ENCODE peak calls at places on chromosomes 3 and 15, in four cellular contexts. One of them, this sample, is unnamed.

GRCh38 chr3:71453319-71453718 is 130.2 kb downstream of the FOXP1 start:
- DNase-seq in fibroblast of pulmonary artery: no peak
- DNase-seq in LNCaP clone FGC: no peak
- DNase-seq in H9: no peak
- DNase-seq in this sample: no peak

GRCh38 chr15:92949604-92950249 is 49.6 kb downstream of the CHD2 start:
- DNase-seq in H9: peak
- DNase-seq in fibroblast of pulmonary artery: no peak
- DNase-seq in LNCaP clone FGC: no peak
- DNase-seq in this sample: no peak

GRCh38 chr15:45200799-45201556 is 13.2 kb upstream of the SHF start:
- DNase-seq in fibroblast of pulmonary artery: peak
- DNase-seq in LNCaP clone FGC: peak
- DNase-seq in H9: peak
- DNase-seq in this sample: peak

GRCh38 chr15:27956285-27956684 is 142.8 kb downstream of the OCA2 start:
- DNase-seq in fibroblast of pulmonary artery: no peak
- DNase-seq in H9: no peak
- DNase-seq in LNCaP clone FGC: peak
- DNase-seq in this sample: no peak

GRCh38 chr3:127195417-127195816 is 2.5 kb downstream of the PRR23E start:
- DNase-seq in LNCaP clone FGC: no peak
- DNase-seq in H9: no peak
- DNase-seq in fibroblast of pulmonary artery: no peak
- DNase-seq in this sample: no peak

GRCh38 chr3:49265987-49266386 is 11.0 kb downstream of the C3orf62 start:
- DNase-seq in fibroblast of pulmonary artery: no peak
- DNase-seq in LNCaP clone FGC: no peak
- DNase-seq in H9: no peak
- DNase-seq in this sample: no peak

GRCh38 chr15:64651573-64652260 is 123.7 kb downstream of the RBPMS2 start:
- DNase-seq in fibroblast of pulmonary artery: no peak
- DNase-seq in LNCaP clone FGC: peak
- DNase-seq in H9: peak
- DNase-seq in this sample: no peak

GRCh38 chr3:59839810-59840515 is 790.1 kb upstream of the CFAP20DC start:
- DNase-seq in fibroblast of pulmonary artery: no peak
- DNase-seq in LNCaP clone FGC: no peak
- DNase-seq in H9: no peak
- DNase-seq in this sample: no peak

GRCh38 chr15:98005659-98006058 is 45.2 kb downstream of the ARRDC4 start:
- DNase-seq in H9: no peak
- DNase-seq in LNCaP clone FGC: no peak
- DNase-seq in fibroblast of pulmonary artery: no peak
- DNase-seq in this sample: no peak

GRCh38 chr15:74543043-74543422 is 2.0 kb downstream of the ARID3B start:
- DNase-seq in LNCaP clone FGC: no peak
- DNase-seq in fibroblast of pulmonary artery: no peak
- DNase-seq in H9: no peak
- DNase-seq in this sample: no peak

GRCh38 chr15:74542192-74543042 is 1.4 kb downstream of the ARID3B start:
- DNase-seq in H9: no peak
- DNase-seq in LNCaP clone FGC: no peak
- DNase-seq in fibroblast of pulmonary artery: no peak
- DNase-seq in this sample: no peak

GRCh38 chr15:74540761-74541493 is at the start of gene ARID3B:
- DNase-seq in LNCaP clone FGC: peak
- DNase-seq in fibroblast of pulmonary artery: peak
- DNase-seq in H9: peak
- DNase-seq in this sample: peak

GRCh38 chr15:74540135-74540760 is 772 bp upstream of the ARID3B start:
- DNase-seq in LNCaP clone FGC: no peak
- DNase-seq in H9: no peak
- DNase-seq in fibroblast of pulmonary artery: no peak
- DNase-seq in this sample: no peak

GRCh38 chr15:74541494-74542191 is 623 bp downstream of the ARID3B start:
- DNase-seq in fibroblast of pulmonary artery: peak
- DNase-seq in LNCaP clone FGC: no peak
- DNase-seq in H9: peak
- DNase-seq in this sample: peak
- TF ChIP-seq CTCF in fibroblast of pulmonary artery: no peak
- TF ChIP-seq CTCF in LNCaP clone FGC: no peak
- TF ChIP-seq CTCF in H9: no peak
- TF ChIP-seq CTCF in this sample: no peak

GRCh38 chr3:38689774-38690173 is 40.3 kb upstream of the SCN5A start:
- DNase-seq in H9: no peak
- DNase-seq in fibroblast of pulmonary artery: peak
- DNase-seq in LNCaP clone FGC: no peak
- DNase-seq in this sample: no peak
- TF ChIP-seq CTCF in H9: no peak
- TF ChIP-seq CTCF in fibroblast of pulmonary artery: no peak
- TF ChIP-seq CTCF in LNCaP clone FGC: no peak
- TF ChIP-seq CTCF in this sample: no peak

GRCh38 chr3:143979813-143980212 is 8.2 kb downstream of the DIPK2A start:
- DNase-seq in H9: no peak
- DNase-seq in fibroblast of pulmonary artery: peak
- DNase-seq in LNCaP clone FGC: no peak
- DNase-seq in this sample: no peak

GRCh38 chr3:143975549-143976152 is 4.0 kb downstream of the DIPK2A start:
- DNase-seq in LNCaP clone FGC: no peak
- DNase-seq in fibroblast of pulmonary artery: peak
- DNase-seq in H9: no peak
- DNase-seq in this sample: no peak

GRCh38 chr3:143977326-143978262 is 6.0 kb downstream of the DIPK2A start:
- DNase-seq in LNCaP clone FGC: no peak
- DNase-seq in H9: no peak
- DNase-seq in fibroblast of pulmonary artery: peak
- DNase-seq in this sample: no peak

GRCh38 chr3:143978263-143978631 is 6.6 kb downstream of the DIPK2A start:
- DNase-seq in fibroblast of pulmonary artery: no peak
- DNase-seq in H9: no peak
- DNase-seq in LNCaP clone FGC: no peak
- DNase-seq in this sample: no peak

GRCh38 chr3:143979041-143979440 is 7.4 kb downstream of the DIPK2A start:
- DNase-seq in H9: no peak
- DNase-seq in fibroblast of pulmonary artery: no peak
- DNase-seq in LNCaP clone FGC: no peak
- DNase-seq in this sample: no peak
- TF ChIP-seq CTCF in H9: no peak
- TF ChIP-seq CTCF in fibroblast of pulmonary artery: no peak
- TF ChIP-seq CTCF in LNCaP clone FGC: no peak
- TF ChIP-seq CTCF in this sample: no peak

GRCh38 chr3:22887664-22888291 is 315.3 kb upstream of the UBE2E2 start:
- DNase-seq in LNCaP clone FGC: peak
- DNase-seq in fibroblast of pulmonary artery: peak
- DNase-seq in H9: no peak
- DNase-seq in this sample: no peak
- TF ChIP-seq CTCF in LNCaP clone FGC: peak
- TF ChIP-seq CTCF in fibroblast of pulmonary artery: peak
- TF ChIP-seq CTCF in H9: peak
- TF ChIP-seq CTCF in this sample: peak

GRCh38 chr15:81256916-81257315 is 60.2 kb downstream of the IL16 start:
- DNase-seq in LNCaP clone FGC: no peak
- DNase-seq in fibroblast of pulmonary artery: peak
- DNase-seq in H9: no peak
- DNase-seq in this sample: no peak
- TF ChIP-seq CTCF in LNCaP clone FGC: peak
- TF ChIP-seq CTCF in fibroblast of pulmonary artery: peak
- TF ChIP-seq CTCF in H9: peak
- TF ChIP-seq CTCF in this sample: no peak